ENCODE peak calls at places on chromosomes 5 and 9, in five cellular contexts. D is left kidney; U is AG20443; C is activated CD4-positive, alpha-beta T cell treated with anti-CD3 and anti-CD28 coated beads, Interleukin-2, amount 50 U/mL, for 1 hour; V is retina. H is an unnamed sample.

GRCh38 chr9:93185261-93186150 is 1.6 kb downstream of the WNK2 start:
- DNase-seq in C (no peak), D (peak), V (peak), U (no peak), H (peak)

GRCh38 chr9:123568691-123569342 is 212.8 kb downstream of the CRB2 start:
- DNase-seq in D (peak), V (peak), U (peak), C (no peak), H (peak)

GRCh38 chr5:61933787-61934626 is 372.0 kb upstream of the KIF2A start:
- DNase-seq in D (peak), U (peak), V (peak), C (no peak), H (peak)

GRCh38 chr5:57102905-57103255 is 71.0 kb upstream of the GPBP1 start:
- DNase-seq in U (no peak), D (no peak), V (no peak), C (no peak), H (no peak)

GRCh38 chr5:2095011-2095410 is 212.3 kb upstream of the IRX4 start:
- DNase-seq in C (no peak), U (no peak), V (no peak), D (no peak), H (no peak)

GRCh38 chr5:98779264-98779877 is 5.9 kb downstream of the RGMB start:
- DNase-seq in C (no peak), U (no peak), D (no peak), V (no peak), H (no peak)

GRCh38 chr9:8140557-8140956 is 341.0 kb upstream of the DMAC1 start:
- DNase-seq in C (no peak), U (no peak), V (no peak), D (peak), H (peak)

GRCh38 chr5:171445910-171446516 is 26.6 kb downstream of the FGF18 start:
- DNase-seq in C (no peak), U (peak), V (no peak), D (no peak), H (no peak)

GRCh38 chr5:165328856-165329255 is 1823.4 kb downstream of the MAT2B start:
- DNase-seq in C (no peak), V (no peak), D (no peak), U (no peak), H (no peak)

GRCh38 chr9:135523521-135524129 is 2.4 kb downstream of the LCN1 start:
- DNase-seq in U (no peak), C (no peak), D (peak), V (no peak), H (no peak)

GRCh38 chr5:158139161-158139560 is 280.2 kb upstream of the CLINT1 start:
- DNase-seq in C (no peak), V (no peak), U (peak), D (no peak), H (no peak)

GRCh38 chr5:140286424-140286823 is 16.5 kb downstream of the PFDN1 start:
- DNase-seq in D (no peak), V (no peak), U (no peak), C (no peak), H (no peak)

GRCh38 chr5:108726446-108727091 is 21.1 kb upstream of the FER start:
- DNase-seq in C (no peak), U (no peak), V (no peak), D (no peak), H (peak)

GRCh38 chr9:6584881-6585597 is 60.5 kb downstream of the GLDC start:
- DNase-seq in V (peak), C (no peak), U (peak), D (peak), H (peak)

GRCh38 chr5:1197876-1198666 is 3.3 kb upstream of the SLC6A19 start:
- DNase-seq in V (no peak), U (no peak), D (no peak), C (no peak), H (no peak)

GRCh38 chr9:136078498-136079011 is 16.5 kb downstream of the NACC2 start:
- DNase-seq in V (no peak), U (no peak), C (no peak), D (no peak), H (no peak)

GRCh38 chr5:142145106-142145900 is 36.7 kb downstream of the NDFIP1 start:
- DNase-seq in U (peak), C (peak), V (peak), D (peak), H (peak)

GRCh38 chr5:144202072-144202471 is 31.4 kb downstream of the KCTD16 start:
- DNase-seq in D (no peak), V (no peak), C (no peak), U (no peak), H (peak)

GRCh38 chr5:115274584-115274983 is 11.9 kb upstream of the PGGT1B start:
- DNase-seq in D (no peak), V (no peak), C (no peak), U (no peak), H (no peak)

GRCh38 chr5:167763772-167764171 is 527.7 kb upstream of the WWC1 start:
- DNase-seq in D (no peak), U (peak), V (no peak), C (no peak), H (no peak)

GRCh38 chr5:92861531-92862285 is 719.3 kb downstream of the NR2F1-AS1 start:
- DNase-seq in U (no peak), D (no peak), V (no peak), C (no peak), H (no peak)

GRCh38 chr5:137316346-137316736 is 182.8 kb downstream of the SPOCK1 start:
- DNase-seq in D (no peak), U (peak), C (no peak), V (no peak), H (no peak)

GRCh38 chr9:93260290-93261066 is 76.5 kb downstream of the WNK2 start:
- DNase-seq in C (no peak), V (no peak), D (no peak), U (peak), H (no peak)

GRCh38 chr5:3656803-3657202 is 61.2 kb downstream of the IRX1 start:
- DNase-seq in D (no peak), C (no peak), U (no peak), V (no peak), H (no peak)

GRCh38 chr5:39476466-39477215 is 51.9 kb upstream of the DAB2 start:
- DNase-seq in V (no peak), D (no peak), C (no peak), U (peak), H (no peak)

GRCh38 chr9:113955076-113955752 is 79.1 kb downstream of the ZNF618 start:
- DNase-seq in V (no peak), U (peak), D (peak), C (no peak), H (no peak)

GRCh38 chr9:112334319-112334828 is 955 bp upstream of the PTBP3 start:
- DNase-seq in C (peak), V (no peak), D (peak), U (peak), H (peak)

GRCh38 chr5:145859897-145860296 is 12.9 kb downstream of the GRXCR2 start:
- DNase-seq in C (no peak), D (peak), U (no peak), V (no peak), H (peak)

GRCh38 chr5:77957-78804 is 13.8 kb upstream of the PLEKHG4B start:
- DNase-seq in C (no peak), V (peak), D (peak), U (peak), H (peak)

GRCh38 chr5:7261049-7261448 is 134.9 kb upstream of the ADCY2 start:
- DNase-seq in C (no peak), D (peak), V (peak), U (peak), H (peak)

GRCh38 chr5:36152324-36153298 is 700 bp downstream of the SKP2 start:
- DNase-seq in U (peak), V (no peak), D (peak), C (no peak), H (peak)

GRCh38 chr5:76325876-76326491 is 77.1 kb upstream of the IQGAP2 start:
- DNase-seq in C (peak), D (peak), U (no peak), V (no peak), H (peak)

GRCh38 chr5:5637163-5637562 is 214.7 kb downstream of the ICE1 start:
- DNase-seq in C (no peak), D (no peak), U (no peak), V (no peak), H (peak)

GRCh38 chr9:128275198-128276007 is at the start of gene GOLGA2:
- DNase-seq in V (peak), U (peak), C (no peak), D (peak), H (peak)

GRCh38 chr5:100691085-100691484 is 155.9 kb downstream of the FAM174A start:
- DNase-seq in D (peak), V (no peak), U (no peak), C (no peak), H (no peak)

GRCh38 chr5:124746252-124746915 is at the start of gene ZNF608:
- DNase-seq in U (peak), D (peak), V (peak), C (no peak), H (peak)

GRCh38 chr9:112308576-112308975 is 24.8 kb downstream of the PTBP3 start:
- DNase-seq in V (no peak), U (no peak), C (no peak), D (peak), H (peak)

GRCh38 chr5:8750100-8750499 is 795.8 kb downstream of the SEMA5A start:
- DNase-seq in C (no peak), U (no peak), D (no peak), V (no peak), H (no peak)